ENCODE peak calls at places on chromosomes 1 and 21, in six cellular contexts. M is Caco-2, Q is mucosa of descending colon, V is lower lobe of right lung, L is heart left ventricle, B is uterus. I is an unnamed sample. For H3K4me1, the result is how much of the 10 kb centered on the place peaks cover.

GRCh38 chr21:45112371-45112770 is 38.0 kb downstream of the ADARB1 start:
- DNase-seq in M (no peak), Q (no peak), V (no peak), L (no peak), B (no peak), I (no peak)

GRCh38 chr21:43289442-43289841 is 120.6 kb downstream of the CRYAA start:
- DNase-seq in M (no peak), Q (no peak), V (no peak), L (peak), B (no peak), I (no peak)

GRCh38 chr1:200916681-200917080 is 22.0 kb downstream of the INAVA start:
- DNase-seq in M (no peak), Q (peak), V (no peak), L (no peak), B (no peak), I (no peak)

GRCh38 chr1:209850342-209850979 is 22.7 kb downstream of the UTP25 start:
- DNase-seq in M (peak), Q (peak), V (no peak), L (no peak), B (no peak), I (no peak)

GRCh38 chr1:202625416-202626360 is 84.6 kb downstream of the SYT2 start:
- DNase-seq in M (peak), Q (peak), V (peak), L (peak), B (peak), I (peak)

GRCh38 chr1:10975567-10976326 is 36.7 kb upstream of the TARDBP start:
- DNase-seq in M (no peak), Q (peak), V (no peak), L (peak), B (peak), I (no peak)

GRCh38 chr1:228048659-228049333 is 33.7 kb upstream of the ARF1 start:
- DNase-seq in M (no peak), Q (peak), V (no peak), L (no peak), B (no peak), I (no peak)

GRCh38 chr1:37776946-37777516 is 12.1 kb upstream of the EPHA10 start:
- DNase-seq in M (no peak), Q (no peak), V (no peak), L (no peak), B (no peak), I (no peak)

GRCh38 chr1:230149751-230150584 is 82.9 kb downstream of the GALNT2 start:
- DNase-seq in M (no peak), Q (no peak), V (no peak), L (no peak), B (no peak), I (no peak)

GRCh38 chr1:29380532-29380931 is 144.2 kb downstream of the PTPRU start:
- DNase-seq in M (no peak), Q (no peak), V (no peak), L (no peak), B (no peak), I (no peak)

GRCh38 chr1:230141002-230141648 is 74.1 kb downstream of the GALNT2 start:
- DNase-seq in M (no peak), Q (no peak), V (no peak), L (no peak), B (no peak), I (no peak)

GRCh38 chr1:85617582-85618237 is 37.1 kb downstream of the CCN1 start:
- DNase-seq in M (no peak), Q (no peak), V (no peak), L (no peak), B (no peak), I (no peak)

GRCh38 chr1:185401019-185401418 is 84.0 kb upstream of the IVNS1ABP start:
- DNase-seq in M (peak), Q (no peak), V (no peak), L (no peak), B (no peak), I (no peak)

GRCh38 chr1:30599721-30600120 is 123.7 kb downstream of the MATN1 start:
- DNase-seq in M (no peak), Q (no peak), V (no peak), L (no peak), B (peak), I (peak)

GRCh38 chr1:155504207-155504606 is 58.4 kb downstream of the ASH1L start:
- DNase-seq in M (no peak), Q (no peak), V (no peak), L (no peak), B (no peak), I (no peak)

GRCh38 chr21:44028287-44028659 is 16.2 kb downstream of the TRAPPC10 start:
- DNase-seq in M (no peak), Q (no peak), V (no peak), L (no peak), B (no peak), I (no peak)

DNA sequence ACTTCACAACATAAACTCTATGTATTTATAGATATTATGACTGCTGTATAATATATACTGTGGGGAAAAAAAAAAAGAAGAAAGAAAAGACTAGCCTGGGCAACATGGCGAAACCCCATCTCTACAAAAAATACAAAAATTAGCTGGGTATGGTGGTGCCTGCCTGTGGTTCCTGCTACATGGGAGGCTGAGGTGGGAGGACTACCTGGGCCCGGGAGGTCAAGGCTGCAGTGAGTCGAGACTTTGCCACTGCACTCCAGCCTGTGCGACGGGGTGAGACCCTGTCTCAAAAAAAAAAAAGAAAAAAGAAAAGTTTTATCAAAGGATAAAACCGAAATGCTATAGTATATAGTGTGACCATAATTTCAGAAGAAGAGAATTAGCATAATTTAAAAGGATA is 2.7 kb downstream of the EXOC8 start:
- DNase-seq in M (no peak), Q (no peak), V (no peak), L (no peak), B (no peak), I (no peak)
- H3K4me1 ChIP-seq in M (under half), Q (under half), V (half or more), L (half or more), B (under half), I (under half)

GRCh38 chr1:152486400-152487006 is 24.1 kb upstream of the LCE5A start:
- DNase-seq in M (no peak), Q (no peak), V (no peak), L (no peak), B (no peak), I (no peak)
- TF ChIP-seq CTCF in M (peak), Q (no peak), V (peak), L (no peak), B (no peak), I (no peak)

GRCh38 chr1:45677751-45678245 is 8.5 kb downstream of the GPBP1L1 start:
- DNase-seq in M (no peak), Q (no peak), V (no peak), L (no peak), B (no peak), I (no peak)
- H3K4me1 ChIP-seq in M (under half), Q (half or more), V (half or more), L (half or more), B (under half), I (under half)

GRCh38 chr1:192660613-192661012 is 24.7 kb downstream of the RGS13 start:
- DNase-seq in M (no peak), Q (no peak), V (no peak), L (no peak), B (no peak), I (no peak)
- TF ChIP-seq CTCF in M (no peak), Q (no peak), V (no peak), L (no peak), B (no peak), I (no peak)

GRCh38 chr1:47208374-47208850 is 18.6 kb upstream of the PDZK1IP1 start:
- DNase-seq in M (no peak), Q (no peak), V (no peak), L (no peak), B (no peak), I (no peak)

GRCh38 chr1:47209725-47210330 is 20.0 kb upstream of the PDZK1IP1 start:
- DNase-seq in M (no peak), Q (no peak), V (no peak), L (no peak), B (no peak), I (no peak)

GRCh38 chr1:47209091-47209490 is 19.3 kb upstream of the PDZK1IP1 start:
- DNase-seq in M (no peak), Q (no peak), V (no peak), L (no peak), B (no peak), I (no peak)

GRCh38 chr1:47205918-47206317 is 16.1 kb upstream of the PDZK1IP1 start:
- DNase-seq in M (no peak), Q (no peak), V (no peak), L (no peak), B (no peak), I (no peak)

GRCh38 chr1:47207811-47208373 is 18.1 kb upstream of the PDZK1IP1 start:
- DNase-seq in M (no peak), Q (no peak), V (no peak), L (no peak), B (no peak), I (no peak)
- H3K4me1 ChIP-seq in M (under half), Q (under half), V (under half), L (under half), B (under half), I (under half)

DNA sequence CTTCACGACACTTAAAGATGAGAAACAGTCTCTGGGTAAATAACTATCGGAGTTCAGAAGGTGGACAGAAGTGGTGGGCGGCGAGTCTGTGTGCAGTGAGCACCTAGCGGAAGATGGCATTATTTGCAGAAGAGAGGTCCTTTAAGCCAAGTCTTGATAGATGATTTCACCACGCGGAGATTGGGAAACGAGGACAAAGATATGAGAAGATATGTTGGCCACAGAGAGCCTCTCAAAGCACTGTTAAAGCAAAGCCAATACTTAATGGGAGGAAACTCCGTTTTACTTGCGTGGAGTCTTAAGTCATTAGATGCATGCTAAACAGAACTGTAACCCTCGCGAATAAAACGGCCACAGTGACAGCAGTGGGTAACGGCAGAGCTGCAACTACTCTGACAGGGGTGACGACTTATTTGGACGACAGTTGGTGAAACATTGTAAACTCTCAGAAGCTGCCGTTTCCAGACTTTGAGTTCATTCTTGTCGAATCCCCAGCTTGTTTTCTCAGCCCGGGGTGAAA is 576 bp upstream of the CEP350 start:
- DNase-seq in M (no peak), Q (no peak), V (no peak), L (no peak), B (peak), I (no peak)
- TF ChIP-seq CTCF in M (peak), Q (no peak), V (peak), L (no peak), B (no peak), I (peak)

I was measured in colonic mucosa.